ENCODE peak calls at places on chromosome 19, in four cellular contexts. I, Q, G and V are unnamed samples.
A peak's percentile ranks its signal among the peaks of the same experiment; 100 is the strongest.

GRCh38 chr19:27672309-27673047 is 1540.5 kb downstream of the UQCRFS1 start:
- DNase-seq in G (no peak), Q (no peak), I (no peak), V (no peak)

GRCh38 chr19:57103573-57104277 is 16.1 kb upstream of the USP29 start:
- DNase-seq in I (peak; percentile 18), G (peak; percentile 35), Q (peak; percentile 83), V (peak; percentile 16)

GRCh38 chr19:38862321-38863059 is 12.7 kb upstream of the HNRNPL start:
- DNase-seq in I (peak; percentile 86), G (no peak), Q (peak; percentile 81), V (no peak)

GRCh38 chr19:52307275-52307674 is 10.3 kb downstream of the ZNF480 start:
- DNase-seq in Q (peak; percentile 11), G (no peak), I (no peak), V (no peak)

GRCh38 chr19:30206187-30206586 is 166.0 kb upstream of the ZNF536 start:
- DNase-seq in I (no peak), Q (no peak), G (no peak), V (no peak)

GRCh38 chr19:2294377-2295335 is 12.7 kb upstream of the PEAK3 start:
- DNase-seq in G (peak; percentile 74), Q (peak; percentile 66), I (no peak), V (no peak)

GRCh38 chr19:35363711-35364425 is 5.6 kb downstream of the FFAR3 start:
- DNase-seq in I (no peak), Q (no peak), G (no peak), V (no peak)

GRCh38 chr19:45881909-45882528 is 3.9 kb downstream of the IRF2BP1 start:
- DNase-seq in Q (no peak), I (peak; percentile 76), G (no peak), V (no peak)

GRCh38 chr19:32976223-32976805 is 4.3 kb downstream of the FAAP24 start:
- DNase-seq in I (peak; percentile 73), Q (peak; percentile 74), G (peak; percentile 25), V (peak; percentile 44)

GRCh38 chr19:50843701-50844221 is 10.4 kb upstream of the KLK15 start:
- DNase-seq in I (no peak), Q (no peak), G (no peak), V (no peak)

GRCh38 chr19:13428352-13428751 is 77.9 kb downstream of the CACNA1A start:
- DNase-seq in G (no peak), I (no peak), Q (peak; percentile 35), V (peak; percentile 7)